ENCODE peak calls at places on chromosomes 12 and 14, in six cellular contexts. W, F, N, G, T and R are unnamed samples.

GRCh38 chr14:51929156-51929555 is 60.2 kb upstream of the RTRAF start:
- DNase-seq in W (no peak), F (no peak), N (no peak), G (no peak), T (no peak), R (no peak)

GRCh38 chr14:104753528-104754212 is 723 bp downstream of the SIVA1 start:
- DNase-seq in W (no peak), F (no peak), N (peak), G (no peak), T (peak), R (no peak)

GRCh38 chr12:90020006-90020405 is 311.4 kb upstream of the ATP2B1 start:
- DNase-seq in W (no peak), F (no peak), N (peak), G (no peak), T (no peak), R (no peak)

GRCh38 chr12:122062832-122063690 is 15.5 kb upstream of the MLXIP start:
- DNase-seq in W (no peak), F (no peak), N (peak), G (peak), T (no peak), R (no peak)

GRCh38 chr12:25958254-25959068 is at the start of gene RASSF8:
- DNase-seq in W (peak), F (peak), N (peak), G (peak), T (peak), R (peak)

GRCh38 chr12:132281021-132281420 is 48.4 kb downstream of the GALNT9 start:
- DNase-seq in W (no peak), F (no peak), N (no peak), G (no peak), T (no peak), R (no peak)

GRCh38 chr14:96067985-96068930 is 29.1 kb downstream of the C14orf132 start:
- DNase-seq in W (no peak), F (peak), N (no peak), G (no peak), T (no peak), R (no peak)

GRCh38 chr12:6827437-6827894 is 741 bp upstream of the P3H3 start:
- DNase-seq in W (peak), F (peak), N (peak), G (peak), T (peak), R (peak)

GRCh38 chr12:71746983-71747611 is 7.6 kb upstream of the RAB21 start:
- DNase-seq in W (peak), F (no peak), N (peak), G (no peak), T (peak), R (peak)

GRCh38 chr12:34218193-34219045 is 196.1 kb downstream of the ALG10 start:
- DNase-seq in W (peak), F (peak), N (peak), G (peak), T (peak), R (peak)

GRCh38 chr12:52171950-52172512 is 19.8 kb downstream of the KRT80 start:
- DNase-seq in W (peak), F (no peak), N (peak), G (peak), T (peak), R (no peak)

GRCh38 chr12:115897718-115898117 is 379.8 kb downstream of the MED13L start:
- DNase-seq in W (no peak), F (no peak), N (no peak), G (no peak), T (no peak), R (no peak)

GRCh38 chr12:101563197-101563596 is 31.6 kb upstream of the MYBPC1 start:
- DNase-seq in W (no peak), F (no peak), N (peak), G (no peak), T (no peak), R (no peak)

GRCh38 chr14:35915185-35915584 is 89.0 kb downstream of the BRMS1L start:
- DNase-seq in W (no peak), F (no peak), N (no peak), G (no peak), T (no peak), R (no peak)

GRCh38 chr12:55862286-55862685 is 19.6 kb upstream of the MMP19 start:
- DNase-seq in W (no peak), F (no peak), N (no peak), G (no peak), T (no peak), R (no peak)

GRCh38 chr14:95515523-95516517 is 630 bp downstream of the SYNE3 start:
- DNase-seq in W (peak), F (no peak), N (peak), G (peak), T (peak), R (peak)

GRCh38 chr12:90943248-90943647 is 11.7 kb downstream of the CCER1 start:
- DNase-seq in W (no peak), F (no peak), N (no peak), G (no peak), T (no peak), R (no peak)

GRCh38 chr14:89330236-89331002 is 86.6 kb downstream of the FOXN3 start:
- DNase-seq in W (no peak), F (no peak), N (no peak), G (no peak), T (no peak), R (no peak)

GRCh38 chr14:101360045-101360931 is 201.0 kb upstream of the DIO3 start:
- DNase-seq in W (no peak), F (no peak), N (no peak), G (peak), T (no peak), R (no peak)

GRCh38 chr12:52818376-52818775 is 4.5 kb upstream of the KRT4 start:
- DNase-seq in W (no peak), F (no peak), N (no peak), G (no peak), T (no peak), R (no peak)

GRCh38 chr12:25253371-25254068 is 2.8 kb upstream of the KRAS start:
- DNase-seq in W (no peak), F (no peak), N (no peak), G (no peak), T (no peak), R (no peak)

GRCh38 chr14:69910871-69911270 is 31.7 kb downstream of the SMOC1 start:
- DNase-seq in W (no peak), F (no peak), N (peak), G (no peak), T (no peak), R (no peak)

GRCh38 chr12:43899574-43899973 is 63.7 kb downstream of the TMEM117 start:
- DNase-seq in W (no peak), F (no peak), N (no peak), G (no peak), T (no peak), R (no peak)

GRCh38 chr12:103626498-103626897 is 39.4 kb downstream of the STAB2 start:
- DNase-seq in W (no peak), F (no peak), N (peak), G (peak), T (no peak), R (peak)

GRCh38 chr12:26338574-26339572 is 143.5 kb downstream of the SSPN start:
- DNase-seq in W (peak), F (peak), N (peak), G (no peak), T (no peak), R (peak)

GRCh38 chr12:57178213-57178612 is 30.8 kb upstream of the LRP1-AS start:
- DNase-seq in W (no peak), F (no peak), N (no peak), G (no peak), T (no peak), R (no peak)

GRCh38 chr12:86137936-86138335 is 118.3 kb downstream of the MGAT4C start:
- DNase-seq in W (no peak), F (no peak), N (peak), G (no peak), T (no peak), R (no peak)

GRCh38 chr14:26377150-26377549 is 220.7 kb downstream of the NOVA1 start:
- DNase-seq in W (no peak), F (no peak), N (no peak), G (peak), T (no peak), R (no peak)

GRCh38 chr12:53308276-53308675 is 8.8 kb downstream of the MYG1 start:
- DNase-seq in W (no peak), F (no peak), N (no peak), G (no peak), T (no peak), R (no peak)

GRCh38 chr14:26199096-26199495 is 398.7 kb downstream of the NOVA1 start:
- DNase-seq in W (no peak), F (no peak), N (no peak), G (no peak), T (no peak), R (no peak)

GRCh38 chr12:116376354-116377193 is 99.1 kb upstream of the MED13L start:
- DNase-seq in W (no peak), F (no peak), N (no peak), G (no peak), T (no peak), R (no peak)

GRCh38 chr12:52739963-52740362 is 36.6 kb upstream of the KRT77 start:
- DNase-seq in W (no peak), F (no peak), N (no peak), G (no peak), T (no peak), R (no peak)

GRCh38 chr12:88579572-88579940 is 715 bp downstream of the KITLG start:
- DNase-seq in W (peak), F (peak), N (peak), G (peak), T (no peak), R (no peak)

GRCh38 chr12:21500786-21501257 is 613 bp downstream of the RECQL start:
- DNase-seq in W (no peak), F (no peak), N (no peak), G (no peak), T (no peak), R (no peak)

GRCh38 chr14:92615451-92615850 is 101.9 kb downstream of the RIN3 start:
- DNase-seq in W (no peak), F (no peak), N (no peak), G (no peak), T (peak), R (no peak)

GRCh38 chr14:71372411-71372838 is 465.2 kb downstream of the PCNX1 start:
- DNase-seq in W (no peak), F (no peak), N (peak), G (no peak), T (no peak), R (no peak)

GRCh38 chr12:59891180-59891579 is 295.4 kb downstream of the SLC16A7 start:
- DNase-seq in W (no peak), F (no peak), N (no peak), G (no peak), T (no peak), R (no peak)

GRCh38 chr12:131947482-131948027 is 2.2 kb upstream of the EP400 start:
- DNase-seq in W (no peak), F (no peak), N (no peak), G (peak), T (peak), R (no peak)